ENCODE peak calls at places on chromosomes 16 and 17, in nine cellular contexts. One of them, this sample, is unnamed.

GRCh38 chr16:89184685-89185061 is 13.1 kb downstream of the CDH15 start:
- DNase-seq in HFF-Myc: no peak
- DNase-seq in fibroblast of the aortic adventitia: no peak
- DNase-seq in AG04450: no peak
- DNase-seq in bronchial epithelial cell: no peak
- DNase-seq in transverse colon: no peak
- DNase-seq in CD4-positive, alpha-beta T cell: no peak
- DNase-seq in fibroblast of lung: no peak
- DNase-seq in omental fat pad: no peak
- DNase-seq in this sample: no peak

GRCh38 chr17:73522107-73522506 is 122.1 kb downstream of the SDK2 start:
- DNase-seq in HFF-Myc: no peak
- DNase-seq in fibroblast of the aortic adventitia: no peak
- DNase-seq in AG04450: no peak
- DNase-seq in bronchial epithelial cell: no peak
- DNase-seq in transverse colon: no peak
- DNase-seq in CD4-positive, alpha-beta T cell: no peak
- DNase-seq in fibroblast of lung: no peak
- DNase-seq in omental fat pad: no peak
- DNase-seq in this sample: no peak

GRCh38 chr16:508884-509736 is 18.4 kb upstream of the CAPN15 start:
- DNase-seq in HFF-Myc: no peak
- DNase-seq in fibroblast of the aortic adventitia: no peak
- DNase-seq in AG04450: no peak
- DNase-seq in bronchial epithelial cell: no peak
- DNase-seq in transverse colon: peak
- DNase-seq in CD4-positive, alpha-beta T cell: no peak
- DNase-seq in fibroblast of lung: no peak
- DNase-seq in omental fat pad: no peak
- DNase-seq in this sample: no peak

GRCh38 chr17:7017827-7018200 is 5.0 kb upstream of the BCL6B start:
- DNase-seq in HFF-Myc: no peak
- DNase-seq in fibroblast of the aortic adventitia: no peak
- DNase-seq in AG04450: no peak
- DNase-seq in bronchial epithelial cell: no peak
- DNase-seq in transverse colon: no peak
- DNase-seq in CD4-positive, alpha-beta T cell: no peak
- DNase-seq in fibroblast of lung: no peak
- DNase-seq in omental fat pad: no peak
- DNase-seq in this sample: no peak

GRCh38 chr17:78618264-78619066 is 41.3 kb upstream of the DNAH17 start:
- DNase-seq in HFF-Myc: no peak
- DNase-seq in fibroblast of the aortic adventitia: peak
- DNase-seq in AG04450: no peak
- DNase-seq in bronchial epithelial cell: no peak
- DNase-seq in transverse colon: no peak
- DNase-seq in CD4-positive, alpha-beta T cell: no peak
- DNase-seq in fibroblast of lung: no peak
- DNase-seq in omental fat pad: no peak
- DNase-seq in this sample: no peak

GRCh38 chr17:81456091-81456490 is 56.5 kb downstream of the ACTG1 start:
- DNase-seq in HFF-Myc: no peak
- DNase-seq in fibroblast of the aortic adventitia: no peak
- DNase-seq in AG04450: no peak
- DNase-seq in bronchial epithelial cell: no peak
- DNase-seq in transverse colon: no peak
- DNase-seq in CD4-positive, alpha-beta T cell: no peak
- DNase-seq in fibroblast of lung: no peak
- DNase-seq in omental fat pad: no peak
- DNase-seq in this sample: no peak

GRCh38 chr17:76139801-76140660 is 1.0 kb downstream of the FOXJ1 start:
- DNase-seq in HFF-Myc: no peak
- DNase-seq in fibroblast of the aortic adventitia: no peak
- DNase-seq in AG04450: no peak
- DNase-seq in bronchial epithelial cell: no peak
- DNase-seq in transverse colon: peak
- DNase-seq in CD4-positive, alpha-beta T cell: peak
- DNase-seq in fibroblast of lung: no peak
- DNase-seq in omental fat pad: no peak
- DNase-seq in this sample: peak

GRCh38 chr17:53626286-53626685 is 196.4 kb upstream of the KIF2B start:
- DNase-seq in HFF-Myc: no peak
- DNase-seq in fibroblast of the aortic adventitia: peak
- DNase-seq in AG04450: no peak
- DNase-seq in bronchial epithelial cell: peak
- DNase-seq in transverse colon: no peak
- DNase-seq in CD4-positive, alpha-beta T cell: no peak
- DNase-seq in fibroblast of lung: peak
- DNase-seq in omental fat pad: no peak
- DNase-seq in this sample: no peak

GRCh38 chr17:8859804-8860430 is 7.6 kb downstream of the PIK3R6 start:
- DNase-seq in HFF-Myc: no peak
- DNase-seq in fibroblast of the aortic adventitia: no peak
- DNase-seq in AG04450: no peak
- DNase-seq in bronchial epithelial cell: no peak
- DNase-seq in transverse colon: no peak
- DNase-seq in CD4-positive, alpha-beta T cell: no peak
- DNase-seq in fibroblast of lung: no peak
- DNase-seq in omental fat pad: no peak
- DNase-seq in this sample: no peak

GRCh38 chr17:79905832-79906231 is 66.6 kb upstream of the CBX4 start:
- DNase-seq in HFF-Myc: no peak
- DNase-seq in fibroblast of the aortic adventitia: no peak
- DNase-seq in AG04450: no peak
- DNase-seq in bronchial epithelial cell: peak
- DNase-seq in transverse colon: no peak
- DNase-seq in CD4-positive, alpha-beta T cell: no peak
- DNase-seq in fibroblast of lung: no peak
- DNase-seq in omental fat pad: no peak
- DNase-seq in this sample: no peak

GRCh38 chr16:75148311-75149195 is at the start of gene ZFP1:
- DNase-seq in HFF-Myc: peak
- DNase-seq in fibroblast of the aortic adventitia: peak
- DNase-seq in AG04450: peak
- DNase-seq in bronchial epithelial cell: peak
- DNase-seq in transverse colon: peak
- DNase-seq in CD4-positive, alpha-beta T cell: peak
- DNase-seq in fibroblast of lung: peak
- DNase-seq in omental fat pad: peak
- DNase-seq in this sample: peak

GRCh38 chr16:89602273-89602951 is 11.0 kb upstream of the DPEP1 start:
- DNase-seq in HFF-Myc: no peak
- DNase-seq in fibroblast of the aortic adventitia: peak
- DNase-seq in AG04450: peak
- DNase-seq in bronchial epithelial cell: peak
- DNase-seq in transverse colon: no peak
- DNase-seq in CD4-positive, alpha-beta T cell: peak
- DNase-seq in fibroblast of lung: peak
- DNase-seq in omental fat pad: peak
- DNase-seq in this sample: peak

GRCh38 chr16:23801387-23801786 is 34.4 kb upstream of the PRKCB start:
- DNase-seq in HFF-Myc: peak
- DNase-seq in fibroblast of the aortic adventitia: peak
- DNase-seq in AG04450: peak
- DNase-seq in bronchial epithelial cell: peak
- DNase-seq in transverse colon: peak
- DNase-seq in CD4-positive, alpha-beta T cell: peak
- DNase-seq in fibroblast of lung: peak
- DNase-seq in omental fat pad: peak
- DNase-seq in this sample: peak

GRCh38 chr17:72806011-72806410 is 286.5 kb downstream of the SLC39A11 start:
- DNase-seq in HFF-Myc: no peak
- DNase-seq in fibroblast of the aortic adventitia: no peak
- DNase-seq in AG04450: no peak
- DNase-seq in bronchial epithelial cell: no peak
- DNase-seq in transverse colon: no peak
- DNase-seq in CD4-positive, alpha-beta T cell: no peak
- DNase-seq in fibroblast of lung: peak
- DNase-seq in omental fat pad: no peak
- DNase-seq in this sample: no peak

GRCh38 chr16:80517846-80518245 is 22.9 kb upstream of the DYNLRB2 start:
- DNase-seq in HFF-Myc: no peak
- DNase-seq in fibroblast of the aortic adventitia: no peak
- DNase-seq in AG04450: no peak
- DNase-seq in bronchial epithelial cell: peak
- DNase-seq in transverse colon: no peak
- DNase-seq in CD4-positive, alpha-beta T cell: no peak
- DNase-seq in fibroblast of lung: no peak
- DNase-seq in omental fat pad: no peak
- DNase-seq in this sample: no peak
- TF ChIP-seq CTCF in HFF-Myc: no peak
- TF ChIP-seq CTCF in fibroblast of the aortic adventitia: no peak
- TF ChIP-seq CTCF in AG04450: no peak
- TF ChIP-seq CTCF in bronchial epithelial cell: no peak
- TF ChIP-seq CTCF in transverse colon: no peak
- TF ChIP-seq CTCF in CD4-positive, alpha-beta T cell: no peak
- TF ChIP-seq CTCF in fibroblast of lung: no peak
- TF ChIP-seq CTCF in omental fat pad: no peak
- TF ChIP-seq CTCF in this sample: no peak

GRCh38 chr16:77951788-77952187 is 70.6 kb upstream of the CLEC3A start:
- DNase-seq in HFF-Myc: no peak
- DNase-seq in fibroblast of the aortic adventitia: no peak
- DNase-seq in AG04450: no peak
- DNase-seq in bronchial epithelial cell: peak
- DNase-seq in transverse colon: no peak
- DNase-seq in CD4-positive, alpha-beta T cell: no peak
- DNase-seq in fibroblast of lung: no peak
- DNase-seq in omental fat pad: no peak
- DNase-seq in this sample: peak
- TF ChIP-seq CTCF in HFF-Myc: no peak
- TF ChIP-seq CTCF in fibroblast of the aortic adventitia: peak
- TF ChIP-seq CTCF in AG04450: peak
- TF ChIP-seq CTCF in bronchial epithelial cell: no peak
- TF ChIP-seq CTCF in transverse colon: peak
- TF ChIP-seq CTCF in CD4-positive, alpha-beta T cell: no peak
- TF ChIP-seq CTCF in fibroblast of lung: peak
- TF ChIP-seq CTCF in omental fat pad: no peak
- TF ChIP-seq CTCF in this sample: peak

DNA sequence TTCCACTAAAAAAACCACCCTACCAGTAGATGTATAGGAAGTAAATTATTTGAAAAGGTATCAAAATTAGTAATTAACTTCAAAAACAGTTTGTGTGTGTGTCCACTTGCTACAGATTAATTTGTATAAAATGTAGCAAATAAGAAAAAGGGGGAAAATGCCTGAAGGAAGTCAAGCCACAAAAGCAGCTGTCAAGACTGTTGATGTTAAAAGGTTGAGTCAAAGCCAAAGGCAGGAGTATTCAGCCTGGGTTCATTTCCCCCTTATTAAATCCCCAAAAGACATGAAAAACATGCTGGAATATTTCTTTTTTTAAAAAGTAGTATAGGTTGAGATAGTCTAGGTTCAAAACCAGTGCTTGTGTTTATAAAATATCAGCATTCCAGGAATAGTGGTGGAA is 72.3 kb downstream of the SKAP1 start:
- DNase-seq in HFF-Myc: no peak
- DNase-seq in fibroblast of the aortic adventitia: no peak
- DNase-seq in AG04450: no peak
- DNase-seq in bronchial epithelial cell: no peak
- DNase-seq in transverse colon: no peak
- DNase-seq in CD4-positive, alpha-beta T cell: no peak
- DNase-seq in fibroblast of lung: no peak
- DNase-seq in omental fat pad: no peak
- DNase-seq in this sample: no peak
- TF ChIP-seq CTCF in HFF-Myc: no peak
- TF ChIP-seq CTCF in fibroblast of the aortic adventitia: no peak
- TF ChIP-seq CTCF in AG04450: no peak
- TF ChIP-seq CTCF in bronchial epithelial cell: no peak
- TF ChIP-seq CTCF in transverse colon: no peak
- TF ChIP-seq CTCF in CD4-positive, alpha-beta T cell: no peak
- TF ChIP-seq CTCF in fibroblast of lung: no peak
- TF ChIP-seq CTCF in omental fat pad: no peak
- TF ChIP-seq CTCF in this sample: no peak

GRCh38 chr16:65342231-65342866 is 220.5 kb upstream of the CDH11 start:
- DNase-seq in HFF-Myc: no peak
- DNase-seq in fibroblast of the aortic adventitia: no peak
- DNase-seq in AG04450: no peak
- DNase-seq in bronchial epithelial cell: no peak
- DNase-seq in transverse colon: no peak
- DNase-seq in CD4-positive, alpha-beta T cell: no peak
- DNase-seq in fibroblast of lung: peak
- DNase-seq in omental fat pad: no peak
- DNase-seq in this sample: no peak
- TF ChIP-seq CTCF in HFF-Myc: no peak
- TF ChIP-seq CTCF in fibroblast of the aortic adventitia: no peak
- TF ChIP-seq CTCF in AG04450: no peak
- TF ChIP-seq CTCF in bronchial epithelial cell: no peak
- TF ChIP-seq CTCF in transverse colon: no peak
- TF ChIP-seq CTCF in CD4-positive, alpha-beta T cell: no peak
- TF ChIP-seq CTCF in fibroblast of lung: no peak
- TF ChIP-seq CTCF in omental fat pad: no peak
- TF ChIP-seq CTCF in this sample: no peak

GRCh38 chr17:35086931-35087573 is 23.5 kb upstream of the RFFL start:
- DNase-seq in HFF-Myc: no peak
- DNase-seq in fibroblast of the aortic adventitia: no peak
- DNase-seq in AG04450: no peak
- DNase-seq in bronchial epithelial cell: peak
- DNase-seq in transverse colon: peak
- DNase-seq in CD4-positive, alpha-beta T cell: no peak
- DNase-seq in fibroblast of lung: no peak
- DNase-seq in omental fat pad: no peak
- DNase-seq in this sample: no peak

GRCh38 chr17:35088911-35089845 is 25.7 kb upstream of the RFFL start:
- DNase-seq in HFF-Myc: no peak
- DNase-seq in fibroblast of the aortic adventitia: peak
- DNase-seq in AG04450: no peak
- DNase-seq in bronchial epithelial cell: peak
- DNase-seq in transverse colon: peak
- DNase-seq in CD4-positive, alpha-beta T cell: peak
- DNase-seq in fibroblast of lung: peak
- DNase-seq in omental fat pad: peak
- DNase-seq in this sample: peak

GRCh38 chr17:35088647-35088910 is 25.1 kb upstream of the RFFL start:
- DNase-seq in HFF-Myc: no peak
- DNase-seq in fibroblast of the aortic adventitia: no peak
- DNase-seq in AG04450: no peak
- DNase-seq in bronchial epithelial cell: peak
- DNase-seq in transverse colon: peak
- DNase-seq in CD4-positive, alpha-beta T cell: no peak
- DNase-seq in fibroblast of lung: no peak
- DNase-seq in omental fat pad: no peak
- DNase-seq in this sample: no peak

GRCh38 chr17:35086164-35086563 is 22.7 kb upstream of the RFFL start:
- DNase-seq in HFF-Myc: no peak
- DNase-seq in fibroblast of the aortic adventitia: no peak
- DNase-seq in AG04450: no peak
- DNase-seq in bronchial epithelial cell: no peak
- DNase-seq in transverse colon: no peak
- DNase-seq in CD4-positive, alpha-beta T cell: no peak
- DNase-seq in fibroblast of lung: no peak
- DNase-seq in omental fat pad: no peak
- DNase-seq in this sample: no peak

GRCh38 chr17:35087731-35088646 is 24.5 kb upstream of the RFFL start:
- DNase-seq in HFF-Myc: no peak
- DNase-seq in fibroblast of the aortic adventitia: peak
- DNase-seq in AG04450: no peak
- DNase-seq in bronchial epithelial cell: peak
- DNase-seq in transverse colon: peak
- DNase-seq in CD4-positive, alpha-beta T cell: no peak
- DNase-seq in fibroblast of lung: peak
- DNase-seq in omental fat pad: no peak
- DNase-seq in this sample: no peak
- TF ChIP-seq CTCF in HFF-Myc: no peak
- TF ChIP-seq CTCF in fibroblast of the aortic adventitia: peak
- TF ChIP-seq CTCF in AG04450: no peak
- TF ChIP-seq CTCF in bronchial epithelial cell: no peak
- TF ChIP-seq CTCF in transverse colon: peak
- TF ChIP-seq CTCF in CD4-positive, alpha-beta T cell: no peak
- TF ChIP-seq CTCF in fibroblast of lung: no peak
- TF ChIP-seq CTCF in omental fat pad: no peak
- TF ChIP-seq CTCF in this sample: peak

GRCh38 chr16:68749424-68749823 is 12.3 kb downstream of the CDH1 start:
- DNase-seq in HFF-Myc: no peak
- DNase-seq in fibroblast of the aortic adventitia: no peak
- DNase-seq in AG04450: no peak
- DNase-seq in bronchial epithelial cell: no peak
- DNase-seq in transverse colon: no peak
- DNase-seq in CD4-positive, alpha-beta T cell: no peak
- DNase-seq in fibroblast of lung: no peak
- DNase-seq in omental fat pad: no peak
- DNase-seq in this sample: no peak
- TF ChIP-seq CTCF in HFF-Myc: no peak
- TF ChIP-seq CTCF in fibroblast of the aortic adventitia: no peak
- TF ChIP-seq CTCF in AG04450: no peak
- TF ChIP-seq CTCF in bronchial epithelial cell: peak
- TF ChIP-seq CTCF in transverse colon: no peak
- TF ChIP-seq CTCF in CD4-positive, alpha-beta T cell: no peak
- TF ChIP-seq CTCF in fibroblast of lung: no peak
- TF ChIP-seq CTCF in omental fat pad: no peak
- TF ChIP-seq CTCF in this sample: peak

This sample was measured in GM10248.